ENCODE peak calls at places on chromosomes 6 and 20, in four cellular contexts. B is cardiac septum; P is activated CD4-positive, alpha-beta T cell treated with anti-CD3 and anti-CD28 coated beads, Interleukin-2, amount 10 ng/mL, durations not matched to agents 7 days and 5 days; H is CD4-positive, alpha-beta T cell. U is an unnamed sample.

GRCh38 chr6:41626917-41627316 is 11.4 kb upstream of the MDFI start:
- DNase-seq in B (no peak), P (no peak), H (no peak), U (no peak)

GRCh38 chr6:24943774-24944173 is 8.0 kb upstream of the RIPOR2 start:
- DNase-seq in B (no peak), P (no peak), H (no peak), U (no peak)

GRCh38 chr20:63635431-63636141 is 8.7 kb upstream of the GMEB2 start:
- DNase-seq in B (no peak), P (peak), H (peak), U (peak)

GRCh38 chr6:46381057-46381456 is 110.2 kb downstream of the RCAN2 start:
- DNase-seq in B (no peak), P (no peak), H (no peak), U (no peak)

GRCh38 chr20:6083926-6084325 is 30.1 kb upstream of the LRRN4 start:
- DNase-seq in B (no peak), P (no peak), H (no peak), U (no peak)

GRCh38 chr20:44496976-44497375 is 21.3 kb downstream of the TTPAL start:
- DNase-seq in B (no peak), P (no peak), H (no peak), U (no peak)

GRCh38 chr20:13819885-13820645 is 35.2 kb downstream of the NDUFAF5 start:
- DNase-seq in B (no peak), P (peak), H (no peak), U (no peak)

GRCh38 chr20:41678799-41679198 is 60.6 kb upstream of the CHD6 start:
- DNase-seq in B (no peak), P (no peak), H (no peak), U (no peak)

GRCh38 chr6:87436435-87436834 is 28.7 kb downstream of the CFAP206 start:
- DNase-seq in B (no peak), P (peak), H (peak), U (peak)

GRCh38 chr6:139240161-139241010 is 51.4 kb downstream of the TXLNB start:
- DNase-seq in B (no peak), P (no peak), H (no peak), U (no peak)

GRCh38 chr6:140623498-140623897 is 1249.0 kb upstream of the CITED2 start:
- DNase-seq in B (no peak), P (no peak), H (no peak), U (no peak)

GRCh38 chr6:79984261-79984660 is 20.2 kb upstream of the TTK start:
- DNase-seq in B (no peak), P (no peak), H (no peak), U (no peak)

GRCh38 chr20:45306431-45306982 is at the start of gene RBPJL:
- DNase-seq in B (no peak), P (peak), H (peak), U (peak)

GRCh38 chr6:168165373-168165772 is 86.4 kb upstream of the FRMD1 start:
- DNase-seq in B (no peak), P (no peak), H (no peak), U (no peak)

GRCh38 chr6:89630488-89630887 is 8.1 kb downstream of the LYRM2 start:
- DNase-seq in B (no peak), P (no peak), H (no peak), U (no peak)

GRCh38 chr20:55746723-55747122 is 258.6 kb downstream of the CBLN4 start:
- DNase-seq in B (no peak), P (no peak), H (no peak), U (no peak)

GRCh38 chr6:37519461-37519860 is 19.8 kb upstream of the CCDC167 start:
- DNase-seq in B (no peak), P (no peak), H (no peak), U (no peak)

GRCh38 chr6:84466521-84466920 is 239.1 kb upstream of the CEP162 start:
- DNase-seq in B (no peak), P (no peak), H (no peak), U (no peak)

GRCh38 chr6:155155787-155156447 is 107.9 kb upstream of the CLDN20 start:
- DNase-seq in B (no peak), P (no peak), H (no peak), U (no peak)

GRCh38 chr6:35318200-35318844 is 20.7 kb downstream of the DEF6 start:
- DNase-seq in B (peak), P (no peak), H (no peak), U (no peak)

GRCh38 chr20:25136643-25137559 is 55.0 kb upstream of the VSX1 start:
- DNase-seq in B (peak), P (no peak), H (no peak), U (no peak)

GRCh38 chr20:5222919-5223634 is 93.7 kb downstream of the PROKR2 start:
- DNase-seq in B (no peak), P (peak), H (peak), U (peak)

GRCh38 chr6:40307712-40308111 is 279.5 kb downstream of the LRFN2 start:
- DNase-seq in B (no peak), P (no peak), H (no peak), U (no peak)

GRCh38 chr20:1820137-1821074 is 74.8 kb upstream of the SIRPA start:
- DNase-seq in B (peak), P (no peak), H (no peak), U (no peak)

GRCh38 chr6:21840428-21840827 is 246.9 kb downstream of the SOX4 start:
- DNase-seq in B (no peak), P (no peak), H (no peak), U (no peak)

GRCh38 chr20:25310268-25310920 is 62.5 kb downstream of the PYGB start:
- DNase-seq in B (no peak), P (peak), H (peak), U (no peak)

GRCh38 chr20:57429579-57430202 is 38.5 kb downstream of the RBM38 start:
- DNase-seq in B (no peak), P (no peak), H (no peak), U (no peak)

GRCh38 chr6:122459240-122459639 is 12.4 kb downstream of the SERINC1 start:
- DNase-seq in B (no peak), P (no peak), H (no peak), U (no peak)

GRCh38 chr20:50413088-50413500 is 97.1 kb upstream of the PTPN1 start:
- DNase-seq in B (no peak), P (no peak), H (no peak), U (no peak)

GRCh38 chr6:43243649-43244321 is 504 bp downstream of the TTBK1 start:
- DNase-seq in B (no peak), P (no peak), H (no peak), U (no peak)

GRCh38 chr6:166987448-166987847 is 11.7 kb upstream of the CEP43 start:
- DNase-seq in B (no peak), P (no peak), H (no peak), U (no peak)

GRCh38 chr6:141562801-141563763 is 569.6 kb upstream of the GJE1 start:
- DNase-seq in B (no peak), P (peak), H (peak), U (peak)

U was measured in activated T-cell treated with anti-CD3 and anti-CD28 coated beads, Interleukin-2, amount 50 U/mL, for 1 hour.